ENCODE peak calls at places on chromosomes 13 and 19, in five cellular contexts. Y, U, T, O and J are unnamed samples.

GRCh38 chr13:19586904-19587634 is 25.7 kb upstream of the TPTE2 start:
- DNase-seq in U (no peak), T (peak), O (peak), Y (no peak), J (peak)

GRCh38 chr13:24511824-24512207 is 762 bp downstream of the PARP4 start:
- DNase-seq in O (no peak), T (no peak), Y (no peak), U (no peak), J (no peak)

GRCh38 chr13:21683034-21683733 is 12.3 kb downstream of the FGF9 start:
- DNase-seq in O (peak), U (no peak), Y (no peak), T (peak), J (no peak)

GRCh38 chr19:56367829-56368711 is 25.3 kb downstream of the ZNF582 start:
- DNase-seq in T (peak), Y (peak), O (peak), U (peak), J (peak)

GRCh38 chr19:50376166-50377050 is at the start of gene NR1H2:
- DNase-seq in U (peak), Y (peak), O (peak), T (peak), J (peak)

GRCh38 chr19:30077851-30078355 is 135.9 kb downstream of the URI1 start:
- DNase-seq in T (no peak), O (no peak), Y (no peak), U (no peak), J (no peak)

GRCh38 chr13:19838726-19839342 is 24.6 kb downstream of the ZMYM5 start:
- DNase-seq in Y (no peak), T (peak), U (no peak), O (peak), J (no peak)

GRCh38 chr19:35846038-35846668 is 6.2 kb downstream of the NPHS1 start:
- DNase-seq in U (no peak), T (no peak), Y (peak), O (peak), J (no peak)

GRCh38 chr13:25990801-25991200 is 61.0 kb downstream of the SHISA2 start:
- DNase-seq in O (no peak), Y (no peak), T (peak), U (no peak), J (no peak)

GRCh38 chr13:109724603-109725002 is 61.8 kb downstream of the IRS2 start:
- DNase-seq in O (no peak), U (no peak), Y (no peak), T (no peak), J (no peak)

GRCh38 chr19:33277434-33277833 is 24.9 kb downstream of the CEBPA start:
- DNase-seq in T (no peak), Y (no peak), O (no peak), U (no peak), J (no peak)

GRCh38 chr19:35060160-35060855 is 18.8 kb downstream of the HPN start:
- DNase-seq in U (no peak), O (no peak), T (no peak), Y (no peak), J (no peak)

GRCh38 chr19:6916952-6917351 is 29.6 kb downstream of the ADGRE1 start:
- DNase-seq in T (no peak), Y (no peak), U (no peak), O (no peak), J (no peak)

GRCh38 chr13:85879014-85879413 is 79.8 kb upstream of the SLITRK6 start:
- DNase-seq in U (no peak), Y (no peak), O (no peak), T (no peak), J (no peak)

GRCh38 chr19:10142701-10143375 is 23.1 kb upstream of the EIF3G start:
- DNase-seq in T (no peak), Y (no peak), O (no peak), U (no peak), J (no peak)

GRCh38 chr19:4742717-4743646 is 19.3 kb upstream of the DPP9 start:
- DNase-seq in U (no peak), T (no peak), Y (peak), O (no peak), J (no peak)

GRCh38 chr19:11064831-11065303 is 24.4 kb upstream of the LDLR start:
- DNase-seq in O (peak), T (peak), U (no peak), Y (no peak), J (no peak)

GRCh38 chr19:40601061-40601973 is at the start of gene LTBP4:
- DNase-seq in U (no peak), O (peak), Y (peak), T (peak), J (no peak)

GRCh38 chr19:40598121-40598917 is 2.9 kb upstream of the LTBP4 start:
- DNase-seq in O (peak), T (peak), Y (peak), U (peak), J (peak)

GRCh38 chr19:40598918-40599307 is 2.3 kb upstream of the LTBP4 start:
- DNase-seq in Y (no peak), T (no peak), U (no peak), O (no peak), J (no peak)

GRCh38 chr19:40600086-40600917 is 867 bp upstream of the LTBP4 start:
- DNase-seq in Y (peak), T (no peak), U (no peak), O (no peak), J (no peak)

DNA sequence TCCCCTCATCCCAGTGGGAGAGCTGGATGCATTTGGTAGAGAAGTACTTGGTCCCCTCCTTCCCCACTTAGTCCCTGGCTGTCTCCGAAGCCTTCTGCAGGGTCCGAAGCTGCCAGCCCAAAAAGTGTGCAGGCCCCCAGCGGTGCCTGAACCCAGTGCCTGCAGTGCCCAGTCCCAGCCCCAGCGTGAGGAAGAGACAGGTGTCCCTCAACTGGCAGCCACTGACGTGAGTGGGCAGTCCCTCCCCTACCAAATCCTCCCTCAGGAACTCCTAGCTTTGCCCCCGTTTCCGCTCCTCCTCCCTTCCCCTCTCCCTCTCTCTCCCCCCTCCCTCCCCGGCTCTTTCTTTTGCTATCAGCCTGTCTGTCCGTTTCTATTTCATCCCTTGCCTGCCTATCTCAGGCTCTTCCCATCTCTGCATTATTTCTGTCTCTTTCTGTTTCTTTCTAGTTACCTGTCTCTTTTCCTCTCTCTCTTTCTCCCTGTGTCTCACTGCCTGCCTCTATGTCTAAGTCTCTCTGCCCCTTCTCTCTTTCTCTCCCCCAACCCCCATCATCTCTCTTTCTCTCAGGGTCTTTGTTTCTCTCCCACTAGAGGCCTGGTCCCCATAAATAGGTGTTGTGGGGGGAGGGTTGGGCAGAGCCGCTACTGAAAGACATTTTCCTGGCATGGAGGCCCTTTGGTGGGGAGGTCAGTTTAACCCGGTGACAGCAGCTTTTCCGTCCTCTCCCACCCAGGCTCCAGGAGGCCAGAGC is 1.7 kb upstream of the LTBP4 start:
- DNase-seq in U (no peak), T (no peak), Y (peak), O (no peak), J (peak)
- TF ChIP-seq EZH2 in U (no peak), T (peak), Y (no peak), O (peak), J (no peak)

GRCh38 chr13:98274921-98275487 is 97.9 kb upstream of the RNF113B start:
- DNase-seq in Y (no peak), U (no peak), O (no peak), T (peak), J (no peak)

GRCh38 chr13:98276486-98276885 is 99.4 kb upstream of the RNF113B start:
- DNase-seq in U (no peak), O (no peak), Y (no peak), T (no peak), J (no peak)

GRCh38 chr13:98273824-98274786 is 97.0 kb upstream of the RNF113B start:
- DNase-seq in Y (peak), O (no peak), U (no peak), T (no peak), J (no peak)

GRCh38 chr13:98278068-98278619 is 101.1 kb upstream of the RNF113B start:
- DNase-seq in U (no peak), T (no peak), O (no peak), Y (no peak), J (no peak)

GRCh38 chr13:98275711-98276171 is 98.7 kb upstream of the RNF113B start:
- DNase-seq in T (no peak), Y (no peak), O (peak), U (no peak), J (no peak)
- TF ChIP-seq EZH2 in T (no peak), Y (no peak), O (no peak), U (no peak), J (no peak)

GRCh38 chr19:18608805-18609716 is 2.5 kb upstream of the CRLF1 start:
- DNase-seq in Y (no peak), O (no peak), U (no peak), T (no peak), J (no peak)

GRCh38 chr19:18609717-18610051 is 3.0 kb upstream of the TMEM59L start:
- DNase-seq in Y (no peak), O (no peak), T (no peak), U (no peak), J (no peak)

GRCh38 chr19:18607222-18608101 is 863 bp upstream of the CRLF1 start:
- DNase-seq in Y (peak), U (no peak), O (peak), T (no peak), J (no peak)

GRCh38 chr19:18606281-18607221 is at the start of gene CRLF1:
- DNase-seq in Y (peak), U (no peak), T (no peak), O (no peak), J (no peak)

DNA sequence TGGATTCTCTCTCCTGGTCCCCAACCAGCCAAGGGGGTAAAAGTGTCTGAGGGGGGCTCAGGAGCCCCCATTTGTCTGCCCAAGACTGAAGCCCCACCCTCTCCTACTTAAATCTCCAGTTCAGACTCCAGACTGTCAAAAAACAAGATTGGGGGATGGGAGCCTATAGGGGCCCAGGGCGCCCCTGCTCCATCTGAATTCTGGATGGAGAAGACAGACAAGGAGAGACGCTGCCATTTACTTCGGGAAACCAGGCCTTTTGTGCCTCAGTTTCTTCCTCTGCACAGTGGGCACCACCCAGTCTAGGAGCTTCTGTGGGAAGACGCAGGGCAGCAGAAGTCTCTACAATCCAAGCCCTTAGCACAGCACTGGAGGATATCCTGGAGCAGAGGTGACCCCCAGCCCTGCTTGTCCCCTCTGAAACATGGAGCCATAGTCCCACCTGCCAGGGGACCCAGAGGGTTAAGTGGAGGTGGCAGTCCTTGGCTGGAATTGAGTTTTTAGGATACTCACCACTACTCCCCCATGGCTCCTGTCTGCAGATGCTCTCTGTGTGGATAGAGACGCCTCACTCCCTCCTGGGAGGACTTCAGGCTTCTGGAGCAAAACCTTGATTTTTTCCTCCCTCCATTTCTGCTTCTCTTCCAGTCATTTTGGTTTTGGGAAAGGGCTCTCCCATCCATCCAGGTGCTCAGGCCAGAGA is 1.7 kb upstream of the CRLF1 start:
- DNase-seq in T (no peak), O (no peak), Y (no peak), U (no peak), J (no peak)
- TF ChIP-seq EZH2 in T (peak), O (no peak), Y (peak), U (no peak), J (no peak)

GRCh38 chr13:71866173-71867091 is 572 bp downstream of the DACH1 start:
- DNase-seq in T (peak), Y (peak), U (peak), O (peak), J (peak)
- TF ChIP-seq EZH2 in T (no peak), Y (no peak), U (no peak), O (no peak), J (no peak)

DNA sequence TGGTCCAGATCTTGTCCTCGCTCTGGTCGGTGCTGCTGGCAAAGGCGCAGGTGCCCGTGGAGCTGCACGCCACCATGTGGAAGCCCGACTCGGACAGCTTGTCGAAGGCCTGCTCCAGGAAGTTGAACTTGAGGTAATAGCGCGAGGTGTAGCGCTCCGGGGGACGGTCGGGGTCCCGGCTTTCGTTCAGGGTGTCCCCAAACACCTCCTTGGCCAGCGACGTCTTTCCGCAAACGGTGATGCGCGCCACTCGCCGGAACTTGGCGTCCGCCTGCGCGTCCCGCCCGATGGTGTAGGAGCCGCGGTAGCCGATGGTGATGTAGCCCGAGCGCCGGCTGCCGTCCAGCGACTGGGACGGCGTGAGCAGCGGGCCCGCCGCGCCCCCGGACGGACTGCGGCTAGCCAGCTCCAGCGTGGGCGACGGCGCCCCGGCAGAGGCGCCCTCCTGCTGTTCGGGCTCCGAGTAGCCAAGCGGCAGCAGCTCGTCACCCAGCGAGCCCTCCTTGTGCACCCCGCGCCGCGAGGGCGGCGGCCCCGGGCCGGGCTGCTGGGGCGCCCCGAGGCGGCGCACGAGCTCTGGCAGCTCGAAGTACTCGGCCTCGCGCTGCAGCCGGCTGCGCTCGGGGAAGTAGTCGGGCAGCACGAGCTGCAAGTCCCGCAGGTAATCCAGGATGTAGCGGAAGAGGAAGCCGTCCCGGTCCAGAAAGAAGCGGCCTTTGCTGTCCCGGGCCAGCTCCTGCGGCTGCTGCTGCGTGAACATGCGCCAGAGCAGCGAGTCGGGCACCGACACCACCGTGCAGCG is 801 bp downstream of the KCTD12 start:
- DNase-seq in U (peak), Y (peak), O (peak), T (peak), J (peak)
- TF ChIP-seq EZH2 in U (no peak), Y (peak), O (no peak), T (no peak), J (no peak)